ENCODE peak calls at places on chromosomes 6 and 20, in five cellular contexts. C, M, Z, Y and D are unnamed samples.

GRCh38 chr20:17916365-17916996 is 52.1 kb downstream of the SNX5 start:
- DNase-seq in C (no peak), M (no peak), Z (no peak), Y (no peak), D (no peak)

GRCh38 chr6:119132211-119133004 is 53.9 kb upstream of the FAM184A start:
- DNase-seq in C (no peak), M (no peak), Z (no peak), Y (no peak), D (no peak)

GRCh38 chr6:37137201-37137880 is 32.6 kb upstream of the PIM1 start:
- DNase-seq in C (no peak), M (no peak), Z (peak; percentile 99), Y (peak; percentile 94), D (peak; percentile 93)

GRCh38 chr20:16350465-16350864 is 222.8 kb downstream of the KIF16B start:
- DNase-seq in C (no peak), M (no peak), Z (peak; percentile 50), Y (peak; percentile 31), D (no peak)

GRCh38 chr6:113630738-113631535 is 226.2 kb upstream of the MARCKS start:
- DNase-seq in C (no peak), M (no peak), Z (peak; percentile 86), Y (no peak), D (no peak)

GRCh38 chr6:52263709-52264320 is 19.5 kb upstream of the IL17F start:
- DNase-seq in C (peak; percentile 67), M (no peak), Z (peak; percentile 74), Y (peak; percentile 51), D (peak; percentile 64)

GRCh38 chr20:62931464-62931863 is 5.2 kb upstream of the DIDO1 start:
- DNase-seq in C (no peak), M (no peak), Z (no peak), Y (no peak), D (no peak)

GRCh38 chr6:37830225-37830624 is 10.7 kb downstream of the ZFAND3 start:
- DNase-seq in C (no peak), M (no peak), Z (no peak), Y (no peak), D (no peak)

GRCh38 chr20:48744515-48744914 is 83.3 kb downstream of the PREX1 start:
- DNase-seq in C (no peak), M (no peak), Z (no peak), Y (no peak), D (no peak)

GRCh38 chr6:100479180-100480035 is 14.7 kb upstream of the SIM1 start:
- DNase-seq in C (no peak), M (no peak), Z (peak; percentile 49), Y (peak; percentile 45), D (peak; percentile 27)

GRCh38 chr20:5621305-5621704 is 128.9 kb upstream of the SHLD1 start:
- DNase-seq in C (no peak), M (no peak), Z (no peak), Y (no peak), D (no peak)

GRCh38 chr20:41927655-41928054 is 309.5 kb upstream of the CHD6 start:
- DNase-seq in C (no peak), M (no peak), Z (no peak), Y (no peak), D (no peak)

GRCh38 chr6:42572523-42572922 is 8.7 kb downstream of the UBR2 start:
- DNase-seq in C (no peak), M (no peak), Z (no peak), Y (no peak), D (no peak)

GRCh38 chr20:5863040-5863811 is 87.1 kb downstream of the TRMT6 start:
- DNase-seq in C (peak; percentile 23), M (no peak), Z (peak; percentile 72), Y (no peak), D (no peak)

GRCh38 chr6:78131521-78131920 is 478.7 kb downstream of the MEI4 start:
- DNase-seq in C (no peak), M (no peak), Z (no peak), Y (no peak), D (no peak)

GRCh38 chr6:79404261-79404660 is 133.0 kb downstream of the LCA5 start:
- DNase-seq in C (no peak), M (no peak), Z (no peak), Y (no peak), D (peak; percentile 28)

GRCh38 chr20:53621482-53622246 is 28.0 kb upstream of the ZNF217 start:
- DNase-seq in C (peak; percentile 45), M (no peak), Z (peak; percentile 82), Y (peak; percentile 96), D (peak; percentile 45)

GRCh38 chr20:53622247-53623114 is 28.8 kb upstream of the ZNF217 start:
- DNase-seq in C (no peak), M (no peak), Z (no peak), Y (peak; percentile 43), D (peak; percentile 35)

GRCh38 chr20:53623127-53623453 is 29.5 kb upstream of the ZNF217 start:
- DNase-seq in C (no peak), M (no peak), Z (no peak), Y (no peak), D (no peak)

GRCh38 chr20:53626584-53626983 is 32.9 kb upstream of the ZNF217 start:
- DNase-seq in C (no peak), M (no peak), Z (no peak), Y (no peak), D (no peak)

GRCh38 chr20:53623454-53624206 is 30.0 kb upstream of the ZNF217 start:
- DNase-seq in C (peak; percentile 86), M (no peak), Z (peak; percentile 77), Y (peak; percentile 88), D (peak; percentile 77)
- TF ChIP-seq POLR2A in C (no peak), M (peak; percentile 55), Z (peak; percentile 66), Y (no peak), D (peak; percentile 81)

DNA sequence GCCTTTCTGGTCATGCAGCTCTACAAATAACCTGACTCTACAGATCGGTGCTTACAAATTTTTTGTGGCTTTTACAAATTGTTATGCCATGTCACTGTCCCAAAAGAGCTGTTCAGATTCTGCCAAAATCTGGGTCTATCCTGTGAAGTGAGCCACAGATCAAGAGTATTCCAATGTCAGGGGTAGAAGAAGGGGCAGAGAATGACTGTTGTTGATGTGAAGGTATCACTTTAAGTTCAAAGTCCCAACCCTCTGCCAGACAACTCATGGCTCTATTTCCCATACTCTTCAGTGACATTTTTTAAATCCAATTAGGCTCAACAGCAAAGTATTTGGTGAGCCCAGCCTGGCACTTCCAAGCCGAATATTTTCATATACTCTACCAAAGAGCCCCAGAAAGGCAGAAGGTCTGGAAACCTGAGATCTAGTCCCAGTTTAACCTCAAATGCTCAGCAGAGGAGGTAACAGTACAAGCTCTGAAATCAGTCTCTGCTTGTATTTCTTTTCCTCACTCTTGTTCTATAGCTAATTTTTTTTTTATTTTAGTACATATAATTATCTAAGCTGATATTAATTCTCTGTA is 9.2 kb downstream of the SOD2 start:
- DNase-seq in C (no peak), M (no peak), Z (no peak), Y (no peak), D (no peak)
- TF ChIP-seq POLR2A in C (no peak), M (no peak), Z (no peak), Y (no peak), D (no peak)

DNA sequence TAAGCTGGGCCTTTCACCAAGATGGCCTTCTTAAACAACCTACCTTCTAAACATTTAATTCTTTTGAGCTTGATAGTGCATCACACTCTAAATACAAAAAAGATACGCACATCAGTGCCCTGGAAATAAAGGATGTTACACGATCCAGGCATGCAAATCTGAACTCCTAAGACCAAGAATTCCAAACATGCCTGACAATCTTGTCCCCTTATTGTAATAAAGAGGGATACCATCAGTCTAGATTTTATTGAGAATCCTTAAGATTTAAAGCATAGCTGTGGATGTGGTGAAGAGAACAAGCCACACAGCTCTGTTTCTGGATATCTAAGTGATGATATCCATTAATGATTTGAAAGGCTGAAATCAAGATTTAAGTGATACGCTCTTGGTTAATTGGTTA is 13.0 kb downstream of the ZNF451 start:
- DNase-seq in C (no peak), M (no peak), Z (peak; percentile 4), Y (no peak), D (no peak)
- TF ChIP-seq POLR2A in C (no peak), M (no peak), Z (no peak), Y (no peak), D (no peak)

DNA sequence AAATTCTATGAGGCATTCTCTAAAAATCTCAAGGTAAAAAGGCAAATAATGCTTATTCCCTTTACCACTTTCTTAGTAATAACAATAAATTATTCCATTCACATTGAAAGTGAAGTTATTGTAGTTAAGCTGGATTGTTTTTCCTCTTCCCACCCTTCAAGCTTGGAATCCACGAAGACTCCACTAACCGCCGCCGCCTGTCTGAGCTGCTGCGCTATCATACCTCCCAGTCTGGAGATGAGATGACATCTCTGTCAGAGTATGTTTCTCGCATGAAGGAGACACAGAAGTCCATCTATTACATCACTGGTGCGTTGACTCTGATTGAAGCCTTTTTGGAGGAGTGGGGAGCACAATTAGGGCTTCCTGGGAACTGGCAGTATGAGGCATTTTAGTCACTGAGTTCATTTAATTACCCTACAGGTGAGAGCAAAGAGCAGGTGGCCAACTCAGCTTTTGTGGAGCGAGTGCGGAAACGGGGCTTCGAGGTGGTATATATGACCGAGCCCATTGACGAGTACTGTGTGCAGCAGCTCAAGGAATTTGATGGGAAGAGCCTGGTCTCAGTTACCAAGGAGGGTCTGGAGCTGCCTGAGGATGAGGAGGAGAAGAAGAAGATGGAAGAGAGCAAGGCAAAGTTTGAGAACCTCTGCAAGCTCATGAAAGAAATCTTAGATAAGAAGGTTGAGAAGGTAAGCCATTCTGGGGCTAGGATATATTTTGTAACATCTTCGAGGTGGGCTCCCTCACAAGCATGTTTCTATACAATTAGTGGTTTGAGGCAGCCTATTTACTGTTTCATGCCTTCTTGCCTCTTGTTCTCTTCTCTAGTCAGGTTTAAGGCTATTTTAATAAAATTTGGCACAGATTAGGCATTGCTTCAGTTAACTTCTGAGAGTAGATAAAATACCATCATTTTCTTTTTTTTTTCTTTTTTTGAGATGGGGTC is 4.9 kb downstream of the HSP90AB1 start:
- DNase-seq in C (no peak), M (no peak), Z (no peak), Y (no peak), D (no peak)
- TF ChIP-seq POLR2A in C (no peak), M (no peak), Z (no peak), Y (no peak), D (peak; percentile 1)